ENCODE peak calls at places on chromosomes 1 and 21, in ten cellular contexts. V is CD8-positive, alpha-beta T cell; E is IMR-90; Q is activated CD8-positive, alpha-beta T cell treated with anti-CD3 and anti-CD28 coated beads for 36 hours; R is neural crest cell; U is fibroblast of mammary gland; M is thoracic aorta; I is MCF 10A; J is cardiac muscle cell; X is fibroblast of lung. H is an unnamed sample.

GRCh38 chr21:15586752-15587436 is 142.9 kb upstream of the USP25 start:
- DNase-seq in V (no peak), E (no peak), Q (no peak), R (no peak), U (no peak), M (no peak), I (no peak), J (no peak), X (no peak), H (no peak)

GRCh38 chr1:185241127-185241526 is 75.9 kb downstream of the IVNS1ABP start:
- DNase-seq in V (no peak), E (no peak), Q (no peak), R (no peak), U (no peak), M (no peak), I (no peak), J (no peak), X (no peak), H (no peak)

GRCh38 chr1:25579241-25579946 is 36.0 kb downstream of the LDLRAP1 start:
- DNase-seq in V (no peak), E (no peak), Q (no peak), R (no peak), U (no peak), M (no peak), I (no peak), J (no peak), X (no peak), H (no peak)

GRCh38 chr21:16198546-16198945 is 468.8 kb downstream of the USP25 start:
- DNase-seq in V (no peak), E (no peak), Q (no peak), R (no peak), U (peak), M (no peak), I (no peak), J (peak), X (no peak), H (no peak)

GRCh38 chr1:158180741-158181576 is at the start of gene CD1D:
- DNase-seq in V (no peak), E (no peak), Q (peak), R (peak), U (peak), M (no peak), I (peak), J (peak), X (peak), H (peak)

GRCh38 chr1:204377800-204378608 is 18.3 kb upstream of the PLEKHA6 start:
- DNase-seq in V (peak), E (no peak), Q (peak), R (no peak), U (no peak), M (no peak), I (peak), J (no peak), X (no peak), H (peak)

GRCh38 chr1:223153177-223154119 is 10.4 kb upstream of the TLR5 start:
- DNase-seq in V (no peak), E (peak), Q (peak), R (no peak), U (peak), M (no peak), I (peak), J (peak), X (no peak), H (no peak)

GRCh38 chr1:53959664-53960250 is 13.6 kb downstream of the LRRC42 start:
- DNase-seq in V (no peak), E (no peak), Q (peak), R (no peak), U (no peak), M (no peak), I (peak), J (peak), X (peak), H (no peak)

GRCh38 chr1:171995573-171995972 is 154.3 kb downstream of the DNM3 start:
- DNase-seq in V (no peak), E (no peak), Q (no peak), R (no peak), U (no peak), M (no peak), I (no peak), J (no peak), X (no peak), H (no peak)

GRCh38 chr1:72296481-72296880 is 14.1 kb upstream of the NEGR1 start:
- DNase-seq in V (no peak), E (no peak), Q (no peak), R (no peak), U (no peak), M (no peak), I (no peak), J (no peak), X (no peak), H (no peak)

GRCh38 chr1:9384751-9385245 is 92.1 kb downstream of the SPSB1 start:
- DNase-seq in V (no peak), E (no peak), Q (no peak), R (no peak), U (no peak), M (no peak), I (no peak), J (no peak), X (no peak), H (no peak)

GRCh38 chr21:17451364-17451869 is 61.4 kb upstream of the CXADR start:
- DNase-seq in V (no peak), E (peak), Q (no peak), R (no peak), U (peak), M (no peak), I (peak), J (peak), X (peak), H (no peak)

GRCh38 chr1:45557422-45557944 is 6.9 kb downstream of the AKR1A1 start:
- DNase-seq in V (no peak), E (no peak), Q (no peak), R (no peak), U (no peak), M (no peak), I (peak), J (no peak), X (no peak), H (no peak)

GRCh38 chr1:174953657-174954435 is 45.9 kb upstream of the CACYBP start:
- DNase-seq in V (no peak), E (no peak), Q (no peak), R (no peak), U (no peak), M (no peak), I (no peak), J (no peak), X (no peak), H (peak)

GRCh38 chr1:21869620-21870121 is 57.6 kb downstream of the LDLRAD2 start:
- DNase-seq in V (no peak), E (peak), Q (no peak), R (no peak), U (peak), M (peak), I (peak), J (peak), X (peak), H (no peak)

GRCh38 chr1:155178441-155179106 is 4.9 kb downstream of the TRIM46 start:
- DNase-seq in V (no peak), E (no peak), Q (no peak), R (no peak), U (no peak), M (no peak), I (no peak), J (no peak), X (no peak), H (peak)

GRCh38 chr1:217193151-217193550 is 437.7 kb downstream of the GPATCH2 start:
- DNase-seq in V (no peak), E (no peak), Q (no peak), R (no peak), U (no peak), M (no peak), I (no peak), J (no peak), X (no peak), H (no peak)

GRCh38 chr1:25692560-25692959 is 76.0 kb downstream of the MAN1C1 start:
- DNase-seq in V (no peak), E (no peak), Q (peak), R (peak), U (no peak), M (no peak), I (no peak), J (no peak), X (no peak), H (peak)

GRCh38 chr1:67830226-67830625 is 3.0 kb downstream of the GNG12 start:
- DNase-seq in V (no peak), E (no peak), Q (no peak), R (no peak), U (peak), M (no peak), I (peak), J (peak), X (no peak), H (no peak)

GRCh38 chr1:119097380-119097779 is 43.1 kb downstream of the WARS2 start:
- DNase-seq in V (no peak), E (peak), Q (no peak), R (no peak), U (peak), M (no peak), I (peak), J (peak), X (peak), H (no peak)

GRCh38 chr1:197180252-197180878 is 33.9 kb upstream of the ASPM start:
- DNase-seq in V (no peak), E (peak), Q (no peak), R (no peak), U (peak), M (no peak), I (peak), J (peak), X (peak), H (no peak)

GRCh38 chr1:68210829-68211228 is 21.5 kb downstream of the WLS start:
- DNase-seq in V (no peak), E (no peak), Q (no peak), R (no peak), U (no peak), M (no peak), I (no peak), J (peak), X (no peak), H (no peak)

GRCh38 chr1:92876351-92876750 is 44.5 kb downstream of the RPL5 start:
- DNase-seq in V (no peak), E (no peak), Q (no peak), R (no peak), U (no peak), M (no peak), I (no peak), J (no peak), X (no peak), H (no peak)

GRCh38 chr1:46333300-46334029 is 7.1 kb upstream of the NSUN4 start:
- DNase-seq in V (no peak), E (peak), Q (no peak), R (no peak), U (peak), M (no peak), I (peak), J (peak), X (peak), H (no peak)

GRCh38 chr1:22323141-22323845 is 128.4 kb upstream of the ZBTB40 start:
- DNase-seq in V (no peak), E (no peak), Q (no peak), R (no peak), U (no peak), M (no peak), I (no peak), J (no peak), X (no peak), H (no peak)

GRCh38 chr1:151516031-151516511 is 4.9 kb downstream of the CGN start:
- DNase-seq in V (no peak), E (no peak), Q (no peak), R (no peak), U (no peak), M (no peak), I (no peak), J (no peak), X (no peak), H (no peak)

GRCh38 chr1:169809370-169810095 is 14.8 kb upstream of the METTL18 start:
- DNase-seq in V (no peak), E (peak), Q (peak), R (peak), U (peak), M (no peak), I (peak), J (peak), X (peak), H (no peak)

GRCh38 chr1:181806791-181807190 is 254.7 kb downstream of the ZNF648 start:
- DNase-seq in V (no peak), E (no peak), Q (no peak), R (no peak), U (no peak), M (no peak), I (no peak), J (no peak), X (no peak), H (no peak)

GRCh38 chr1:207088731-207089626 is at the start of gene C4BPB:
- DNase-seq in V (no peak), E (no peak), Q (peak), R (no peak), U (no peak), M (no peak), I (peak), J (peak), X (no peak), H (no peak)

GRCh38 chr1:34786521-34787325 is 5.7 kb downstream of the GJB3 start:
- DNase-seq in V (peak), E (peak), Q (peak), R (peak), U (peak), M (no peak), I (peak), J (peak), X (peak), H (peak)

GRCh38 chr1:231856894-231857293 is 230.3 kb downstream of the DISC1 start:
- DNase-seq in V (no peak), E (no peak), Q (no peak), R (no peak), U (no peak), M (no peak), I (no peak), J (no peak), X (no peak), H (no peak)

GRCh38 chr1:245279346-245279745 is 124.6 kb downstream of the KIF26B start:
- DNase-seq in V (no peak), E (no peak), Q (no peak), R (no peak), U (no peak), M (no peak), I (no peak), J (no peak), X (no peak), H (no peak)

GRCh38 chr1:245272676-245273075 is 117.9 kb downstream of the KIF26B start:
- DNase-seq in V (no peak), E (no peak), Q (no peak), R (no peak), U (no peak), M (no peak), I (no peak), J (no peak), X (no peak), H (no peak)

GRCh38 chr1:245276426-245276825 is 121.6 kb downstream of the KIF26B start:
- DNase-seq in V (no peak), E (no peak), Q (no peak), R (no peak), U (no peak), M (no peak), I (no peak), J (no peak), X (no peak), H (no peak)

GRCh38 chr1:245278846-245279245 is 124.1 kb downstream of the KIF26B start:
- DNase-seq in V (no peak), E (no peak), Q (no peak), R (no peak), U (no peak), M (no peak), I (no peak), J (no peak), X (no peak), H (no peak)

DNA sequence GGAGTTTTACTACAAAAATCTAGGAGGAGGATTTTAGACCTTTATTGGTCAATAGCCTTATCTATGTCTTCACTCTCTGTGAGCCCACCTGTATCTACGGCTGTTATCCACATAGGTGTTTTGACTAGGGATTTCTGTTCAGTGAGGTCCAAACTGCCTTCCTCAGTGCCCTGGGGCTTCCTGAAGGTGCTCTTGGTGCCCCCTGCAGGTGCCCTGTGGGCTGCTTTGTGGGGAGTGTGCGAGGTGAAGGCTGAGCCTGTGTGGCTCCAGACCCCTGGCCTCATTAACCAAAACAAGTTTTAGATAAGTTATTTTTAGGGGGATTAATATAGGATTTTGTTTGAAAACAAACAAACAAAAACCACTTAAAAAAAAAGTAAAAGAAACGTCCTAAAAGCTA is 122.5 kb downstream of the KIF26B start:
- DNase-seq in V (no peak), E (no peak), Q (peak), R (no peak), U (no peak), M (no peak), I (peak), J (no peak), X (no peak), H (no peak)
- TF ChIP-seq CTCF in V (no peak), E (no peak), Q (peak), R (peak), U (peak), M (no peak), I (peak), J (no peak), X (no peak), H (no peak)

GRCh38 chr1:3431266-3431665 is 23.2 kb upstream of the ARHGEF16 start:
- DNase-seq in V (no peak), E (no peak), Q (no peak), R (no peak), U (no peak), M (no peak), I (no peak), J (no peak), X (no peak), H (peak)
- TF ChIP-seq CTCF in V (no peak), E (peak), Q (no peak), R (peak), U (no peak), M (no peak), I (peak), J (peak), X (no peak), H (peak)

GRCh38 chr1:205587576-205587975 is 44.2 kb downstream of the ELK4 start:
- DNase-seq in V (no peak), E (no peak), Q (no peak), R (no peak), U (no peak), M (no peak), I (no peak), J (no peak), X (no peak), H (no peak)

GRCh38 chr1:205590777-205591513 is 40.9 kb downstream of the ELK4 start:
- DNase-seq in V (no peak), E (no peak), Q (no peak), R (no peak), U (no peak), M (no peak), I (no peak), J (no peak), X (no peak), H (no peak)

GRCh38 chr1:205589618-205590456 is 42.0 kb downstream of the ELK4 start:
- DNase-seq in V (no peak), E (no peak), Q (no peak), R (no peak), U (no peak), M (no peak), I (no peak), J (no peak), X (no peak), H (no peak)

GRCh38 chr1:205590457-205590768 is 41.4 kb downstream of the ELK4 start:
- DNase-seq in V (no peak), E (no peak), Q (no peak), R (no peak), U (no peak), M (no peak), I (no peak), J (no peak), X (no peak), H (no peak)

GRCh38 chr1:205588691-205589445 is 42.9 kb downstream of the ELK4 start:
- DNase-seq in V (no peak), E (peak), Q (peak), R (no peak), U (peak), M (no peak), I (peak), J (peak), X (peak), H (no peak)
- TF ChIP-seq CTCF in V (no peak), E (peak), Q (peak), R (peak), U (peak), M (peak), I (peak), J (peak), X (peak), H (no peak)

DNA sequence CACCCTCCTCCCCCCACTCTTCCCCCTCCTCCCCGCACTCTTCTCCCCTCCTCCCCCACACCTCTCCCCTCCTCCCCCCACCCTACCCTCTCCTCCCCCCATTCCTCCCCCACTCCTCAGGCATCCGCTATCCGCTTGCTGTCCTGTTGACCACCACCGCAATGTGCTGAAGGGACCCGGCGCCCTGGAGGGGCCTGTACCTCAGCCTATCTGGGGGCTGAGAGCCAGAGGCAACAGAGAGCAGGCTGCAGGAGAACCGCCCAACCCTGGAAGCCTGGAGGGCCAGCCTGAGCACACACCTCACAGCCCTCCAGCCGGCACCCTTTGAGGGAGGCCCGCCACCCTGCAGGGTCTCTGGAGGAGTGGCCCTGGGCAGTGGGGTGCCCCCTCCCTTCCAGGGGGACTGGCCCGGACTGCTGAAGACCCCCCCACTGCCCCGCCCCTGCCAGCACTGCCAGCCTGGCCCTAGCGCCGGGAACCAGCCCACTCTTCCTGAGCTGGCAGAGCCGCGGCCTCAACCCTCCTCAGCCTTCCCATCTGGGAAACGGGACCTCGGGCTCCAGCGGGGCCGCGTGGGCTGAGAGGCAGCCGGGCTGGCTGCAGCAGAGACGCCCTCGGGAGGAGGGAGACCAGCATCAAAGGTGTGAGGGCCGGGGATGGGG is 1.2 kb downstream of the C1QTNF12 start:
- DNase-seq in V (no peak), E (no peak), Q (no peak), R (no peak), U (no peak), M (no peak), I (no peak), J (no peak), X (no peak), H (no peak)
- TF ChIP-seq CTCF in V (no peak), E (no peak), Q (no peak), R (no peak), U (no peak), M (no peak), I (no peak), J (no peak), X (no peak), H (no peak)

GRCh38 chr1:226687476-226687875 is 51.6 kb downstream of the ITPKB start:
- DNase-seq in V (no peak), E (no peak), Q (peak), R (no peak), U (no peak), M (no peak), I (peak), J (no peak), X (no peak), H (no peak)
- TF ChIP-seq CTCF in V (peak), E (no peak), Q (peak), R (no peak), U (no peak), M (no peak), I (peak), J (no peak), X (no peak), H (no peak)

GRCh38 chr1:200550367-200550766 is 70.2 kb downstream of the KIF14 start:
- DNase-seq in V (no peak), E (peak), Q (no peak), R (no peak), U (no peak), M (no peak), I (peak), J (no peak), X (no peak), H (no peak)

GRCh38 chr1:200558866-200559459 is 61.6 kb downstream of the KIF14 start:
- DNase-seq in V (no peak), E (peak), Q (peak), R (no peak), U (peak), M (no peak), I (peak), J (peak), X (peak), H (no peak)

GRCh38 chr1:200561856-200562214 is 58.7 kb downstream of the KIF14 start:
- DNase-seq in V (no peak), E (no peak), Q (no peak), R (no peak), U (no peak), M (no peak), I (no peak), J (no peak), X (no peak), H (no peak)

GRCh38 chr1:200556005-200556404 is 64.5 kb downstream of the KIF14 start:
- DNase-seq in V (no peak), E (peak), Q (no peak), R (no peak), U (peak), M (no peak), I (no peak), J (no peak), X (peak), H (no peak)
- TF ChIP-seq CTCF in V (no peak), E (peak), Q (no peak), R (peak), U (peak), M (no peak), I (no peak), J (peak), X (peak), H (no peak)

H was measured in glutamatergic neuron.